ENCODE peak calls at places on chromosome 1, in four cellular contexts. Q is kidney tubule cell, C is HFFc6, B is foreskin fibroblast. N is an unnamed sample.

GRCh38 chr1:110011527-110012041 is 22.8 kb upstream of the STRIP1 start:
- DNase-seq in Q (peak), C (peak), B (peak), N (no peak)

GRCh38 chr1:81517987-81518386 is 282.7 kb upstream of the ADGRL2 start:
- DNase-seq in Q (no peak), C (no peak), B (no peak), N (no peak)

GRCh38 chr1:241163363-241163762 is 193.6 kb downstream of the RGS7 start:
- DNase-seq in Q (no peak), C (no peak), B (no peak), N (no peak)

GRCh38 chr1:162855461-162856150 is 5.4 kb downstream of the CCDC190 start:
- DNase-seq in Q (peak), C (peak), B (peak), N (no peak)

GRCh38 chr1:200660719-200661118 is 9.0 kb downstream of the DDX59 start:
- DNase-seq in Q (no peak), C (no peak), B (no peak), N (no peak)

GRCh38 chr1:232880354-232880753 is 70.1 kb upstream of the NTPCR start:
- DNase-seq in Q (peak), C (no peak), B (peak), N (no peak)

GRCh38 chr1:55127827-55128343 is 87.3 kb downstream of the USP24 start:
- DNase-seq in Q (peak), C (peak), B (peak), N (no peak)

GRCh38 chr1:160103658-160104519 is 5.5 kb upstream of the IGSF8 start:
- DNase-seq in Q (no peak), C (no peak), B (no peak), N (no peak)

GRCh38 chr1:107263291-107263790 is 122.5 kb downstream of the NTNG1 start:
- DNase-seq in Q (peak), C (no peak), B (no peak), N (no peak)

GRCh38 chr1:151615711-151616504 is 4.1 kb downstream of the SNX27 start:
- DNase-seq in Q (no peak), C (no peak), B (peak), N (no peak)

GRCh38 chr1:239909894-239910293 is 181.8 kb upstream of the FMN2 start:
- DNase-seq in Q (no peak), C (peak), B (peak), N (peak)

GRCh38 chr1:7667625-7668218 is 103.4 kb upstream of the VAMP3 start:
- DNase-seq in Q (peak), C (peak), B (peak), N (peak)

GRCh38 chr1:41537257-41537656 is 52.8 kb upstream of the EDN2 start:
- DNase-seq in Q (no peak), C (peak), B (peak), N (no peak)

GRCh38 chr1:111045033-111045722 is 81.5 kb upstream of the LRIF1 start:
- DNase-seq in Q (no peak), C (no peak), B (no peak), N (no peak)

GRCh38 chr1:94325379-94326302 is 88.3 kb upstream of the ARHGAP29 start:
- DNase-seq in Q (peak), C (peak), B (peak), N (no peak)

GRCh38 chr1:224095867-224096266 is 18.0 kb upstream of the FBXO28 start:
- DNase-seq in Q (no peak), C (no peak), B (no peak), N (no peak)

GRCh38 chr1:89603651-89604413 is 29.1 kb upstream of the LRRC8C start:
- DNase-seq in Q (peak), C (no peak), B (peak), N (no peak)

GRCh38 chr1:86906419-86906818 is 7.5 kb downstream of the SELENOF start:
- DNase-seq in Q (no peak), C (no peak), B (peak), N (no peak)

GRCh38 chr1:10429868-10430215 is 391 bp upstream of the CENPS start:
- DNase-seq in Q (no peak), C (no peak), B (peak), N (no peak)

GRCh38 chr1:241837901-241838300 is 10.1 kb upstream of the EXO1 start:
- DNase-seq in Q (peak), C (peak), B (peak), N (no peak)

GRCh38 chr1:21585037-21585436 is 75.8 kb downstream of the ALPL start:
- DNase-seq in Q (no peak), C (no peak), B (no peak), N (no peak)

GRCh38 chr1:117105003-117105402 is 16.5 kb downstream of the TRIM45 start:
- DNase-seq in Q (no peak), C (no peak), B (peak), N (no peak)

N was measured in right lobe of liver.